ENCODE peak calls at places on chromosomes 7 and 10, in eight cellular contexts. C is pancreas, E is IMR-90, J is upper lobe of right lung, O is GM23248, N is heart right ventricle, P is hepatocyte, K is PC-3. Z is an unnamed sample.
A peak's percentile ranks its signal among the peaks of the same experiment; 100 is the strongest.

GRCh38 chr7:100811480-100811879 is 15.8 kb downstream of the EPHB4 start:
- DNase-seq in O (no peak), J (no peak), C (no peak), P (no peak), N (no peak), E (no peak), K (no peak), Z (no peak)

GRCh38 chr10:90018819-90019218 is 317.4 kb downstream of the KIF20B start:
- DNase-seq in J (no peak), K (no peak), P (no peak), N (no peak), C (no peak), O (no peak), E (no peak), Z (no peak)

GRCh38 chr7:1669954-1670893 is at the start of gene ELFN1:
- DNase-seq in J (peak; percentile 60), K (no peak), C (peak; percentile 38), P (peak; percentile 79), N (peak; percentile 52), E (peak; percentile 36), O (peak; percentile 49), Z (peak; percentile 62)

GRCh38 chr7:108190891-108191290 is 60.7 kb upstream of the LAMB4 start:
- DNase-seq in K (peak; percentile 40), P (no peak), E (no peak), N (no peak), C (no peak), J (no peak), O (peak; percentile 60), Z (no peak)

GRCh38 chr7:37430644-37431043 is 18.0 kb downstream of the ELMO1 start:
- DNase-seq in C (no peak), K (no peak), O (no peak), N (no peak), P (no peak), E (no peak), J (no peak), Z (no peak)

GRCh38 chr10:126749030-126749655 is 78.7 kb upstream of the C10orf90 start:
- DNase-seq in E (peak; percentile 75), K (peak; percentile 93), J (peak; percentile 84), P (peak; percentile 88), O (peak; percentile 86), N (peak; percentile 53), C (peak; percentile 83), Z (peak; percentile 71)

GRCh38 chr10:87505366-87506113 is 847 bp downstream of the MINPP1 start:
- DNase-seq in K (peak; percentile 63), P (peak; percentile 86), E (peak; percentile 61), N (peak; percentile 61), O (peak; percentile 87), C (peak; percentile 60), J (peak; percentile 82), Z (peak; percentile 83)

GRCh38 chr10:62760401-62760800 is 44.1 kb upstream of the ADO start:
- DNase-seq in N (peak; percentile 19), J (no peak), P (no peak), K (no peak), E (no peak), C (no peak), O (no peak), Z (no peak)

GRCh38 chr10:4691776-4692175 is 134.2 kb upstream of the AKR1E2 start:
- DNase-seq in K (peak; percentile 71), C (no peak), E (peak; percentile 66), J (no peak), O (peak; percentile 33), N (no peak), P (no peak), Z (no peak)

GRCh38 chr10:114471906-114472873 is 67.9 kb upstream of the AFAP1L2 start:
- DNase-seq in P (peak; percentile 25), N (no peak), C (peak; percentile 59), E (no peak), O (no peak), K (peak; percentile 59), J (no peak), Z (peak; percentile 72)

GRCh38 chr7:23593706-23594105 is 3.5 kb upstream of the CCDC126 start:
- DNase-seq in N (no peak), P (no peak), C (no peak), E (no peak), O (no peak), J (no peak), K (no peak), Z (no peak)

GRCh38 chr10:3192856-3193635 is 20.5 kb upstream of the PITRM1 start:
- DNase-seq in P (peak; percentile 73), C (peak; percentile 67), O (peak; percentile 86), J (no peak), K (peak; percentile 64), E (peak; percentile 73), N (no peak), Z (no peak)

GRCh38 chr10:132237871-132238270 is 51.1 kb downstream of the DPYSL4 start:
- DNase-seq in E (no peak), K (no peak), C (no peak), P (no peak), N (peak; percentile 10), J (no peak), O (no peak), Z (no peak)

GRCh38 chr10:87863102-87863943 is at the start of the genes KLLN and PTEN:
- DNase-seq in J (peak; percentile 96), N (peak; percentile 92), E (peak; percentile 91), O (peak; percentile 94), K (peak; percentile 81), P (peak; percentile 95), C (peak; percentile 90), Z (peak; percentile 93)

GRCh38 chr10:124134251-124134650 is 40.9 kb upstream of the CHST15 start:
- DNase-seq in K (no peak), O (no peak), C (no peak), E (no peak), J (no peak), P (no peak), N (no peak), Z (no peak)

GRCh38 chr10:84160663-84161362 is 12.8 kb upstream of the GPR15LG start:
- DNase-seq in K (no peak), E (no peak), N (no peak), P (no peak), O (no peak), J (no peak), C (no peak), Z (no peak)

GRCh38 chr10:85492684-85493083 is 873.9 kb downstream of the GRID1 start:
- DNase-seq in E (no peak), O (no peak), C (no peak), K (no peak), J (no peak), N (no peak), P (no peak), Z (no peak)

GRCh38 chr7:99505324-99505662 is 831 bp downstream of the ZKSCAN5 start:
- DNase-seq in O (peak; percentile 45), E (no peak), K (no peak), C (no peak), J (no peak), P (no peak), N (no peak), Z (no peak)

GRCh38 chr10:120987359-120987758 is 136.2 kb downstream of the WDR11 start:
- DNase-seq in N (no peak), K (no peak), O (no peak), E (no peak), J (no peak), C (no peak), P (no peak), Z (no peak)

GRCh38 chr10:43082087-43082486 is 5.2 kb downstream of the RET start:
- DNase-seq in K (no peak), J (no peak), P (no peak), C (peak; percentile 75), E (no peak), N (no peak), O (no peak), Z (no peak)

GRCh38 chr7:42235734-42236133 is 1.3 kb downstream of the GLI3 start:
- DNase-seq in O (peak; percentile 47), K (no peak), N (peak; percentile 11), C (no peak), E (no peak), J (no peak), P (peak; percentile 21), Z (no peak)
- H3K27ac ChIP-seq in O (peak overlapping the region; percentile 48), K (no peak overlapping the region), N (peak overlapping the region; percentile 79), C (no peak overlapping the region), E (peak overlapping the region; percentile 88), J (peak overlapping the region; percentile 80), P (peak overlapping the region; percentile 95), Z (no peak overlapping the region)

DNA sequence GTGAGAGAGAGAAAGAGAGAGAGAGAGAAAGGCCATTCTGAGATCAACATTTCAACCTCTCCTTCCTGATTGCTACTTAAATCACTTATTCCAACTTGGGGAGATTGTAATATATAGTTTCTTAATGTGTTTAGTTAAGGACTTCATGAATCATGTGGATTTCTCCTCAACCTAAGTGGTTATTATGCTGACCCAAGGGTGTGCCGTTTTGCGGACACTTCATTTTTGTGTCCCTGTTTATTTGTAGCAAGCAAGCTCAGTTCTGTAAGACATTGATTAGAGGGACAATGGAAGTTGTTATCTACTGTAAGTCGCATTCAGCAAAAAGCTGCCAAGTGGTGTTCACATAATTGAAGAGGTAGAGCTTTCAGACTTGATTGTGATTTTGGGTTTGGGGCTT is 20.0 kb upstream of the COL1A2 start:
- DNase-seq in P (no peak), C (no peak), E (no peak), O (peak; percentile 62), K (no peak), N (no peak), J (no peak), Z (no peak)
- H3K4me3 ChIP-seq in P (peak overlapping the region; percentile 5), C (no peak overlapping the region), E (peak overlapping the region; percentile 41), O (peak overlapping the region; percentile 72), K (no peak overlapping the region), N (peak overlapping the region; percentile 26), J (peak overlapping the region; percentile 21), Z (no peak overlapping the region)

DNA sequence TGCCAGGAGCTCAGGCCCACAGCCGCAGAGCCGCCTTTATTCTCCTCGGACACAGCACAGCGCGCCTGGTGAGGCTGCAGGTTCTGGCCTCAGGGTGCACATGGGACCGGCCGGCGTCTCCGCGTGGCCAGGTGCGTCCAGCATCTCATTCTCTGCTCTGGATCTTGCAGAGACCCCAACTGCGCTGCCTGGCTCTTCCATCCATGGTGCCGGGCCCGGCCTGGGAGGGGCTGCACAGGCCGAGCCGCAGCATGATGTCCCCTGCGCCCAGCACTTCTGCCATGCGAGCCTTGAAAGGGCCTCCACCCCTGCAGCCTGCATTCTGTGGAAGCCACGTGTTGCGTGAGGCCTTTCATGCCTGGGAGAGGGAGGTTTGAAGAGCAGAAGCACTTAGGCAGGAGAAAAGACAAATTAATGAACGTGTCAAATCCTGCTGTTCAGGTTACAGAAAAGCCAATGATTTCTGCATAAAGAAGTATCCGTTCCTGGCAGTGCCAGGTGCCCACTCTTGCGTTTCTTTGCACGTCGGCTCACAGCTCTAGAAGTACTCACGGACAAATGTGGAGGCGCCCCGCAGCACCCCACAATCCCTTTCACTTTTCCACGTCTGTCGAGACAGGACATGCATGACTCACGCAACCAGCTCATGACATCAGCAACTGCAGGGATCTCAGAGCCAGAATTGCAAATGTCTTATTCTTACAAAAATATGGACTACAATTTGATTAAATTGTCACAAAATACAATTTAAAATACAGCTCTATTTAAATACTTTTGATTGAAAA is 571.4 kb downstream of the DNAJB6 start:
- DNase-seq in P (no peak), O (no peak), C (no peak), E (no peak), K (no peak), N (no peak), J (no peak), Z (no peak)
- H3K9me3 ChIP-seq in P (no peaks in the 10 kb centered on the region), O (no peaks in the 10 kb centered on the region), C (no peaks in the 10 kb centered on the region), E (peaks cover 45% of the 10 kb centered on the region), K (no peaks in the 10 kb centered on the region), N (no peaks in the 10 kb centered on the region), J (no peaks in the 10 kb centered on the region), Z (no peaks in the 10 kb centered on the region)

DNA sequence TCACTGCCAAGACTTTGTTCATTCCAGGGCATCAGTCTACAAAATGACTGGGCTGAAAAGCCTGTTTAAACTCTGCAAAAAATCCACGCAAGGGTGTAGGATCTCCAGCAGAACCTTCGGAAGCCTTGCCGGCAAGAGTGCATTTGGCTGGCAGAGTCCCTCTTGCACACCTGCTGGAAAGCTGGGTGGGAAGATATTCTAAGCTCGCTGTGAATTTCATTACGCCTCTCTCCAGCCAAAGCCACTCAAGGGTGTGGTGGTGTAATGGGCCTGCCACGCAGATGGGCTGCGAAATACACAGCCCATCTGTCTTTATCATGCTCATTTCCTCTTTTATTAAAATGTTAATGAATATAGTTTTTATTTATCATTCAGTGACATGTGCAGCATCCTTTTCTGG is 671.9 kb upstream of the FOXK1 start:
- DNase-seq in O (no peak), P (no peak), N (no peak), E (no peak), J (no peak), K (no peak), C (no peak), Z (no peak)
- H3K27ac ChIP-seq in O (no peak overlapping the region), P (no peak overlapping the region), N (no peak overlapping the region), E (no peak overlapping the region), J (no peak overlapping the region), K (no peak overlapping the region), C (no peak overlapping the region), Z (no peak overlapping the region)